ENCODE peak calls at places on chromosomes 4 and X, in four cellular contexts. One of them, this sample, is unnamed.

GRCh38 chr4:54586343-54586953 is 71.3 kb upstream of the KIT start:
- DNase-seq in A549: no peak
- DNase-seq in K562: peak
- DNase-seq in HepG2: no peak
- DNase-seq in this sample: no peak

GRCh38 chrX:129731228-129731627 is 7.6 kb upstream of the XPNPEP2 start:
- DNase-seq in K562: no peak
- DNase-seq in HepG2: no peak
- DNase-seq in A549: no peak
- DNase-seq in this sample: no peak

GRCh38 chr4:149887091-149887490 is 71.4 kb upstream of the IQCM start:
- DNase-seq in HepG2: no peak
- DNase-seq in K562: no peak
- DNase-seq in A549: no peak
- DNase-seq in this sample: no peak

GRCh38 chr4:39591290-39591689 is 47.4 kb downstream of the SMIM14 start:
- DNase-seq in A549: peak
- DNase-seq in HepG2: peak
- DNase-seq in K562: peak
- DNase-seq in this sample: no peak

GRCh38 chrX:1851527-1851926 is 236.7 kb downstream of the ASMT start:
- DNase-seq in K562: no peak
- DNase-seq in A549: no peak
- DNase-seq in HepG2: no peak
- DNase-seq in this sample: no peak

GRCh38 chr4:85861064-85861767 is 386.3 kb downstream of the ARHGAP24 start:
- DNase-seq in K562: no peak
- DNase-seq in HepG2: no peak
- DNase-seq in A549: no peak
- DNase-seq in this sample: no peak

GRCh38 chr4:179817317-179817716 is 2375.1 kb upstream of the AGA start:
- DNase-seq in HepG2: no peak
- DNase-seq in A549: no peak
- DNase-seq in K562: no peak
- DNase-seq in this sample: no peak

GRCh38 chr4:3276961-3277360 is 15.9 kb upstream of the RGS12 start:
- DNase-seq in A549: no peak
- DNase-seq in K562: no peak
- DNase-seq in HepG2: no peak
- DNase-seq in this sample: peak

GRCh38 chrX:150365953-150366911 is 3.1 kb downstream of the MAMLD1 start:
- DNase-seq in HepG2: no peak
- DNase-seq in A549: no peak
- DNase-seq in K562: peak
- DNase-seq in this sample: peak

GRCh38 chrX:150363561-150364346 is 637 bp downstream of the MAMLD1 start:
- DNase-seq in A549: peak
- DNase-seq in K562: no peak
- DNase-seq in HepG2: no peak
- DNase-seq in this sample: peak

GRCh38 chrX:150364347-150365050 is 1.4 kb downstream of the MAMLD1 start:
- DNase-seq in A549: no peak
- DNase-seq in K562: no peak
- DNase-seq in HepG2: no peak
- DNase-seq in this sample: peak

GRCh38 chrX:150366951-150367545 is 3.9 kb downstream of the MAMLD1 start:
- DNase-seq in A549: peak
- DNase-seq in K562: no peak
- DNase-seq in HepG2: no peak
- DNase-seq in this sample: no peak

GRCh38 chrX:150365051-150365952 is 2.2 kb downstream of the MAMLD1 start:
- DNase-seq in A549: peak
- DNase-seq in HepG2: no peak
- DNase-seq in K562: peak
- DNase-seq in this sample: peak
- TF ChIP-seq HMGXB4 in A549: no peak
- TF ChIP-seq HMGXB4 in HepG2: no peak
- TF ChIP-seq HMGXB4 in K562: no peak
- TF ChIP-seq HMGXB4 in this sample: peak

GRCh38 chr4:138275946-138276621 is 33.9 kb upstream of the SLC7A11 start:
- DNase-seq in K562: no peak
- DNase-seq in HepG2: no peak
- DNase-seq in A549: peak
- DNase-seq in this sample: no peak
- TF ChIP-seq HMGXB4 in K562: no peak
- TF ChIP-seq HMGXB4 in HepG2: no peak
- TF ChIP-seq HMGXB4 in A549: no peak
- TF ChIP-seq HMGXB4 in this sample: no peak

GRCh38 chr4:56147371-56147770 is 198.6 kb downstream of the CEP135 start:
- DNase-seq in HepG2: no peak
- DNase-seq in A549: no peak
- DNase-seq in K562: no peak
- DNase-seq in this sample: no peak
- TF ChIP-seq HMGXB4 in HepG2: no peak
- TF ChIP-seq HMGXB4 in A549: no peak
- TF ChIP-seq HMGXB4 in K562: no peak
- TF ChIP-seq HMGXB4 in this sample: no peak

DNA sequence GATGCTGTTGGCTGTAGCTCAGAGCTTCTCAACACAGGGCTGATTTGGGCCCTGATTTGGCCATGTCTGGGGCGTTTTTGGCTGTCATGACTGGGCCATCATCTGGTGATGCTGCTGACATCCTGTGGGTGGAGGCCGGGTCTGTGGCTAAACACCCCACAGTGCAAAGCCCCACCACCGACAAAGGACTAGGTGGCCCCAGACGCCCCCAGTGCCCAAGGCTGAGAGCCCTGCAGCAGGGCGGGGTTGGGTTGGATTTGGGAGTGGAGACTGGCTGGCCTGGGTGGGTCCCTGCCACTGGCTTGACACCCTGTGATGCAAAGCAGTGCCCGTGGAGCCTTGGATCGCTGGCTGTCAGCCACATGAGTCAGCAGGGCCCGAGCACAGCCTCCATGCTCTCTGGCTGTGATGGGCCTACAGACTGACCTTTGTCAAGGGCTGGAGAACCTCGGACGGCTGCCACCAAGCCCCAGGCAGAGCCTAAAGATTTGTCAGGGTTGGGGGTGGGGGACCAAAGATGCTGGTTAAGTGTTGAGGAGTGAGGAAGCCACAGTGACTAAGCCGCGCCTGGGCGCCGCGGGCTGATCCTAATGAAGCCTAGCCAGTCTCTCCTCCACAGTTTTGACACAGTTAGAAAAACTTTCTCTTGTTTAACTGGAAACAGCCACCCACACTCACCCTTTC is 28.3 kb downstream of the CYTL1 start:
- DNase-seq in K562: peak
- DNase-seq in HepG2: no peak
- DNase-seq in A549: peak
- DNase-seq in this sample: no peak
- TF ChIP-seq HMGXB4 in K562: no peak
- TF ChIP-seq HMGXB4 in HepG2: no peak
- TF ChIP-seq HMGXB4 in A549: no peak
- TF ChIP-seq HMGXB4 in this sample: no peak

GRCh38 chr4:83767017-83767541 is 231.2 kb downstream of the GPAT3 start:
- DNase-seq in A549: no peak
- DNase-seq in K562: no peak
- DNase-seq in HepG2: no peak
- DNase-seq in this sample: no peak

GRCh38 chr4:83771113-83771705 is 235.3 kb downstream of the GPAT3 start:
- DNase-seq in A549: peak
- DNase-seq in HepG2: peak
- DNase-seq in K562: peak
- DNase-seq in this sample: peak

GRCh38 chr4:83768146-83768545 is 232.2 kb downstream of the GPAT3 start:
- DNase-seq in HepG2: no peak
- DNase-seq in A549: no peak
- DNase-seq in K562: no peak
- DNase-seq in this sample: no peak

DNA sequence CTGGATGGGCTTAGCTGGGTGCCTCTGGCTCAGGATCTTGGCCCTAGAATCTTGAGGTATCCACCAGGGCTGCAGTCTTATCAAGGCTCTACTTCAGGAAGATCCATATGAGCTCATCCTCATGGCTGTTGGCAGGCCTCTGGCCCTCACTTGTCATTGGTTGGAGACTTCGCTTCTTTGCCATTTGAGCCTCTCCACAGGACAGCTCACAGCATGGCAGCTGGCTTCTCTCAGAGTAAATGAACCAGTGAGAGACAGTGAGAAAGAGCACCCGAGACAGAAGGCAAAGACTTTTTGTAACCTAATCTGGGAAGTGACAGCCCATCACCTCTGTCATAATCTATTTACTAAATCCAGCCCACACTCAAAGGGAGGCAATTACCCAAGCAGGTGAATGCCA is 236.8 kb downstream of the GPAT3 start:
- DNase-seq in HepG2: no peak
- DNase-seq in K562: no peak
- DNase-seq in A549: no peak
- DNase-seq in this sample: no peak
- TF ChIP-seq HMGXB4 in HepG2: no peak
- TF ChIP-seq HMGXB4 in K562: no peak
- TF ChIP-seq HMGXB4 in A549: no peak
- TF ChIP-seq HMGXB4 in this sample: no peak

GRCh38 chr4:118967393-118967792 is 78.7 kb downstream of the SYNPO2 start:
- DNase-seq in A549: no peak
- DNase-seq in K562: no peak
- DNase-seq in HepG2: no peak
- DNase-seq in this sample: no peak
- TF ChIP-seq HMGXB4 in A549: no peak
- TF ChIP-seq HMGXB4 in K562: no peak
- TF ChIP-seq HMGXB4 in HepG2: no peak
- TF ChIP-seq HMGXB4 in this sample: no peak

GRCh38 chr4:15779336-15779735 is 1.2 kb downstream of the CD38 start:
- DNase-seq in K562: no peak
- DNase-seq in HepG2: peak
- DNase-seq in A549: peak
- DNase-seq in this sample: peak
- TF ChIP-seq HMGXB4 in K562: no peak
- TF ChIP-seq HMGXB4 in HepG2: no peak
- TF ChIP-seq HMGXB4 in A549: no peak
- TF ChIP-seq HMGXB4 in this sample: no peak

This sample was measured in WTC11.